ENCODE peak calls at places on chromosomes 2 and 18, in four cellular contexts. E, G, U and P are unnamed samples.

GRCh38 chr2:103484906-103485305 is 723.1 kb downstream of the TMEM182 start:
- DNase-seq in E (no peak), G (no peak), U (no peak), P (no peak)

GRCh38 chr2:2572393-2573204 is 241.5 kb upstream of the MYT1L start:
- DNase-seq in E (no peak), G (no peak), U (no peak), P (no peak)

GRCh38 chr18:23274638-23275482 is 139.6 kb downstream of the CABLES1 start:
- DNase-seq in E (no peak), G (no peak), U (no peak), P (no peak)

GRCh38 chr2:238130696-238131628 is 7.5 kb upstream of the KLHL30 start:
- DNase-seq in E (no peak), G (no peak), U (no peak), P (no peak)

GRCh38 chr2:27571681-27572080 is 11.2 kb upstream of the ZNF512 start:
- DNase-seq in E (no peak), G (no peak), U (no peak), P (no peak)

GRCh38 chr2:50449306-50449705 is 582.6 kb downstream of the NRXN1 start:
- DNase-seq in E (no peak), G (no peak), U (peak; percentile 66), P (peak; percentile 5)

GRCh38 chr2:228023619-228024018 is 152.2 kb downstream of the DAW1 start:
- DNase-seq in E (no peak), G (no peak), U (peak; percentile 12), P (peak; percentile 44)

GRCh38 chr2:36356990-36357505 is 1.5 kb downstream of the CRIM1 start:
- DNase-seq in E (no peak), G (peak; percentile 50), U (no peak), P (no peak)

GRCh38 chr2:148201075-148202004 is 180.4 kb downstream of the MBD5 start:
- DNase-seq in E (no peak), G (no peak), U (peak; percentile 27), P (peak; percentile 9)

GRCh38 chr2:100427627-100428258 is 10.3 kb upstream of the CHST10 start:
- DNase-seq in E (peak; percentile 38), G (peak; percentile 77), U (no peak), P (peak; percentile 20)

GRCh38 chr18:59220784-59221765 is 1.1 kb downstream of the GRP start:
- DNase-seq in E (no peak), G (no peak), U (peak; percentile 15), P (no peak)

GRCh38 chr2:8138923-8139667 is 542.8 kb upstream of the ID2 start:
- DNase-seq in E (no peak), G (no peak), U (no peak), P (no peak)

GRCh38 chr2:234172066-234172465 is 121.6 kb downstream of the SPP2 start:
- DNase-seq in E (no peak), G (no peak), U (no peak), P (no peak)

GRCh38 chr2:39194686-39195085 is 49.1 kb downstream of the CDKL4 start:
- DNase-seq in E (no peak), G (no peak), U (no peak), P (no peak)

GRCh38 chr2:177282101-177282573 is 17.6 kb upstream of the NFE2L2 start:
- DNase-seq in E (no peak), G (no peak), U (no peak), P (no peak)

GRCh38 chr2:33321236-33321731 is 155.2 kb upstream of the RASGRP3 start:
- DNase-seq in E (no peak), G (no peak), U (peak; percentile 11), P (no peak)

GRCh38 chr18:48866856-48867255 is 83.9 kb downstream of the SMAD7 start:
- DNase-seq in E (no peak), G (no peak), U (no peak), P (no peak)

GRCh38 chr2:232894251-232894650 is 24.2 kb downstream of the SNORC start:
- DNase-seq in E (no peak), G (no peak), U (no peak), P (no peak)

GRCh38 chr2:40579247-40579646 is 127.4 kb upstream of the SLC8A1 start:
- DNase-seq in E (no peak), G (no peak), U (peak; percentile 7), P (no peak)

GRCh38 chr18:3466872-3467271 is 16.9 kb downstream of the TGIF1 start:
- DNase-seq in E (no peak), G (no peak), U (no peak), P (no peak)

GRCh38 chr2:83081835-83082522 is 1377.1 kb downstream of the SUCLG1 start:
- DNase-seq in E (no peak), G (no peak), U (peak; percentile 59), P (peak; percentile 15)

GRCh38 chr2:74587664-74588277 is 33.3 kb downstream of the DOK1 start:
- DNase-seq in E (peak; percentile 57), G (peak; percentile 72), U (no peak), P (peak; percentile 80)

GRCh38 chr2:149559341-149560068 is 28.1 kb downstream of the MMADHC start:
- DNase-seq in E (no peak), G (no peak), U (no peak), P (no peak)

GRCh38 chr2:235674812-235675211 is 181.0 kb downstream of the AGAP1 start:
- DNase-seq in E (no peak), G (no peak), U (no peak), P (no peak)

GRCh38 chr18:40250218-40250617 is 1704.8 kb upstream of the PIK3C3 start:
- DNase-seq in E (no peak), G (no peak), U (no peak), P (no peak)

GRCh38 chr2:36449943-36450392 is 94.4 kb downstream of the CRIM1 start:
- DNase-seq in E (no peak), G (no peak), U (no peak), P (no peak)

GRCh38 chr2:238082151-238082550 is 18.0 kb upstream of the ESPNL start:
- DNase-seq in E (no peak), G (peak; percentile 29), U (no peak), P (no peak)

GRCh38 chr2:46487667-46488333 is 8.4 kb downstream of the TMEM247 start:
- DNase-seq in E (peak; percentile 57), G (no peak), U (no peak), P (peak; percentile 25)

GRCh38 chr18:79733996-79734770 is 54.6 kb downstream of the CTDP1 start:
- DNase-seq in E (no peak), G (no peak), U (no peak), P (no peak)

GRCh38 chr2:41414486-41415230 is 633.2 kb upstream of the PKDCC start:
- DNase-seq in E (no peak), G (no peak), U (peak; percentile 47), P (peak; percentile 10)

GRCh38 chr2:223731503-223731902 is 105.9 kb downstream of the AP1S3 start:
- DNase-seq in E (no peak), G (no peak), U (no peak), P (no peak)

GRCh38 chr2:67260348-67261277 is 136.5 kb upstream of the ETAA1 start:
- DNase-seq in E (no peak), G (no peak), U (peak; percentile 85), P (peak; percentile 21)

GRCh38 chr2:195473802-195474201 is 183.2 kb upstream of the SLC39A10 start:
- DNase-seq in E (no peak), G (no peak), U (no peak), P (no peak)

GRCh38 chr18:69725855-69726508 is 221.7 kb downstream of the CD226 start:
- DNase-seq in E (no peak), G (no peak), U (no peak), P (no peak)

GRCh38 chr2:138125306-138125900 is 161.1 kb downstream of the HNMT start:
- DNase-seq in E (no peak), G (no peak), U (no peak), P (no peak)

GRCh38 chr2:187576906-187577305 is 22.7 kb upstream of the TFPI start:
- DNase-seq in E (no peak), G (no peak), U (no peak), P (no peak)

GRCh38 chr2:6694555-6694954 is 171.2 kb downstream of the CMPK2 start:
- DNase-seq in E (no peak), G (no peak), U (no peak), P (no peak)

GRCh38 chr2:66344087-66344663 is 90.8 kb upstream of the MEIS1 start:
- DNase-seq in E (no peak), G (no peak), U (peak; percentile 37), P (no peak)

DNA sequence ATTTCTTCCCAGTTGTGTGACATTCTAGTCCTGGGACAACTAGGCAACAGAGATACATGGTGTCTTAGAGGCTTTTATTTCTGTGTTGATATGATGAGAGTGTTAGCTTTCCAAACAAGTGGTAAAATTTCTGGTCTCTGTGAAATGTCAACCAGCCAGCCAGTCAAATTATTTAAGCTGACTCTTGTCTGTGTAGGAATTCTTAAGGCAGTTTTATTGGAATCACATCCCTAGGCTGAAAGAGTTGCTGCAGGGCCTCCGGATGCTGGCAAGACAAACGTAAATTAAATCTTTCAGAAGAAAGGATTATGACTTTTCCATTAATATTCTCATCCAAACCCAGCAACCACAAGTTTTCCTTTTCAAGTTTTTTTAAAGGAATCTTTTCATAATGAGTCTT is 44.6 kb downstream of the SERPINB7 start:
- DNase-seq in E (no peak), G (no peak), U (no peak), P (no peak)
- H3K27ac ChIP-seq in E (no peak overlapping the region), G (no peak overlapping the region), U (no peak overlapping the region), P (no peak overlapping the region)

GRCh38 chr2:135094508-135094907 is 42.4 kb downstream of the RAB3GAP1 start:
- DNase-seq in E (no peak), G (no peak), U (no peak), P (no peak)

GRCh38 chr2:135093685-135094340 is 41.7 kb downstream of the RAB3GAP1 start:
- DNase-seq in E (no peak), G (no peak), U (no peak), P (no peak)

GRCh38 chr2:135095591-135095990 is 43.5 kb downstream of the RAB3GAP1 start:
- DNase-seq in E (no peak), G (no peak), U (peak; percentile 61), P (no peak)

GRCh38 chr2:135091681-135092080 is 39.6 kb downstream of the RAB3GAP1 start:
- DNase-seq in E (no peak), G (no peak), U (no peak), P (no peak)

DNA sequence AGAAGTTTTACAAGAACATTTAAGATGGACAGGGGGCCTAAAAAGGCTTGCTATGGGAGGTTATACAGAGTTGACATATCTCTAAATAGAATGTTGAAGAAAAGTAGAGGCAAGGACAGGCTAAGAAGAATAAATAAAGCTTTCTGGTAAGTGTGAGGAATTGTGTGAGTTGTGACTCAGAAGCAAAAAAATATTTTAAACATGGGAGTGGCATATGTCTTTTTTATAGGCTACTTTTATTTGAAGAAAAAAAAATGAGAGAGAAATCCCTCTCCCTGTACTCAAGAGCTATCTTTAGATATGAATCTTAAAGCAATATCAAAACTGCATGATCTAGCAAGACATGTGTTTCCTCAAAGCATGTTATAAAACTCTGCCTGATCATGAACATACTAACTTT is 41.1 kb downstream of the RAB3GAP1 start:
- DNase-seq in E (no peak), G (no peak), U (no peak), P (no peak)
- TF ChIP-seq CTCF in E (no peak), G (no peak), U (no peak), P (no peak)

GRCh38 chr2:178301595-178302324 is 107.4 kb downstream of the OSBPL6 start:
- DNase-seq in E (no peak), G (no peak), U (no peak), P (no peak)
- H3K27ac ChIP-seq in E (no peak overlapping the region), G (no peak overlapping the region), U (no peak overlapping the region), P (no peak overlapping the region)

GRCh38 chr2:160967523-160967922 is 192.7 kb upstream of the TANK start:
- DNase-seq in E (no peak), G (no peak), U (no peak), P (no peak)

GRCh38 chr2:160968183-160968582 is 192.0 kb upstream of the TANK start:
- DNase-seq in E (no peak), G (no peak), U (no peak), P (no peak)

GRCh38 chr2:160963957-160964356 is 196.3 kb upstream of the TANK start:
- DNase-seq in E (no peak), G (no peak), U (no peak), P (no peak)
- TF ChIP-seq CTCF in E (no peak), G (no peak), U (no peak), P (no peak)